ENCODE peak calls at places on chromosome 1, in eight cellular contexts. D is putamen; V is NCI-H2171 treated with DMSO at 0.1 percent for 48 hours; L is AG04450; I is GM12892; F is NCI-H460; M is activated CD4-positive, alpha-beta T cell treated with anti-CD3 and anti-CD28 coated beads for 24 hours; U is KG1. R is an unnamed sample.

GRCh38 chr1:223102797-223103533 is 40.1 kb downstream of the TLR5 start:
- DNase-seq in M (no peak), D (no peak), I (no peak), F (no peak), V (no peak), L (no peak), U (no peak), R (no peak)

GRCh38 chr1:10866314-10867091 is 70.1 kb upstream of the CASZ1 start:
- DNase-seq in I (no peak), L (no peak), F (no peak), D (peak), V (peak), M (no peak), U (no peak), R (peak)

GRCh38 chr1:226349081-226349480 is 40.1 kb upstream of the LIN9 start:
- DNase-seq in I (no peak), V (no peak), L (no peak), M (no peak), D (no peak), U (no peak), F (no peak), R (no peak)

GRCh38 chr1:54016343-54017282 is 1.4 kb downstream of the LDLRAD1 start:
- DNase-seq in F (peak), D (no peak), M (no peak), L (no peak), U (no peak), I (no peak), V (no peak), R (no peak)

GRCh38 chr1:24966724-24967346 is 36.8 kb upstream of the RUNX3 start:
- DNase-seq in I (peak), L (peak), U (no peak), M (peak), D (no peak), F (peak), V (no peak), R (no peak)

GRCh38 chr1:34407140-34407539 is 230.4 kb downstream of the C1orf94 start:
- DNase-seq in M (no peak), I (no peak), U (no peak), V (peak), D (no peak), L (no peak), F (no peak), R (no peak)

GRCh38 chr1:237671262-237671661 is 219.5 kb downstream of the ZP4 start:
- DNase-seq in V (no peak), M (no peak), D (peak), F (no peak), U (no peak), L (no peak), I (no peak), R (no peak)

GRCh38 chr1:109805486-109806180 is 41.9 kb upstream of the EPS8L3 start:
- DNase-seq in I (no peak), F (no peak), U (no peak), L (no peak), V (no peak), M (no peak), D (no peak), R (no peak)

GRCh38 chr1:29258974-29259801 is 22.9 kb downstream of the PTPRU start:
- DNase-seq in U (no peak), I (no peak), F (no peak), L (no peak), V (no peak), M (no peak), D (no peak), R (no peak)

GRCh38 chr1:86218859-86219258 is 62.3 kb upstream of the COL24A1 start:
- DNase-seq in L (no peak), U (peak), F (no peak), D (no peak), M (no peak), V (no peak), I (no peak), R (no peak)

GRCh38 chr1:48203287-48203900 is 19.1 kb upstream of the SLC5A9 start:
- DNase-seq in M (no peak), D (no peak), I (no peak), V (peak), L (no peak), F (peak), U (no peak), R (peak)

GRCh38 chr1:228285661-228286504 is 78.0 kb downstream of the OBSCN start:
- DNase-seq in I (no peak), F (no peak), U (no peak), V (no peak), D (no peak), M (no peak), L (no peak), R (no peak)

GRCh38 chr1:201400257-201401230 is 1.4 kb upstream of the LAD1 start:
- DNase-seq in U (no peak), M (no peak), I (no peak), V (no peak), L (no peak), D (no peak), F (no peak), R (no peak)

GRCh38 chr1:2204384-2205190 is 10.0 kb upstream of the FAAP20 start:
- DNase-seq in I (peak), M (no peak), U (no peak), V (no peak), L (no peak), F (peak), D (peak), R (peak)

GRCh38 chr1:35563166-35563565 is 5.6 kb downstream of the NCDN start:
- DNase-seq in U (no peak), M (no peak), F (no peak), D (no peak), V (no peak), L (no peak), I (no peak), R (no peak)

GRCh38 chr1:227726924-227727599 is 8.0 kb downstream of the JMJD4 start:
- DNase-seq in D (no peak), U (no peak), V (no peak), I (no peak), F (no peak), L (no peak), M (no peak), R (no peak)

GRCh38 chr1:5477716-5478115 is 514.5 kb downstream of the NPHP4 start:
- DNase-seq in D (peak), I (no peak), V (no peak), L (no peak), M (no peak), F (no peak), U (no peak), R (no peak)

GRCh38 chr1:32775640-32776337 is 41.4 kb downstream of the YARS1 start:
- DNase-seq in I (no peak), F (no peak), L (no peak), U (no peak), V (no peak), D (no peak), M (no peak), R (no peak)

GRCh38 chr1:185916866-185917265 is 182.7 kb downstream of the HMCN1 start:
- DNase-seq in I (no peak), V (no peak), D (no peak), M (no peak), U (no peak), F (no peak), L (no peak), R (no peak)

GRCh38 chr1:9293512-9294439 is 1.1 kb downstream of the SPSB1 start:
- DNase-seq in L (no peak), U (peak), D (no peak), V (peak), F (no peak), I (no peak), M (no peak), R (no peak)

GRCh38 chr1:30033276-30034104 is 689.9 kb downstream of the MATN1 start:
- DNase-seq in V (no peak), I (no peak), U (no peak), F (no peak), D (no peak), L (no peak), M (no peak), R (no peak)

GRCh38 chr1:240104662-240105061 is 13.0 kb downstream of the FMN2 start:
- DNase-seq in L (no peak), V (no peak), F (no peak), D (no peak), I (no peak), U (no peak), M (no peak), R (no peak)

GRCh38 chr1:23980725-23981063 is 567 bp upstream of the SRSF10 start:
- DNase-seq in U (peak), L (no peak), F (peak), D (no peak), I (peak), M (peak), V (no peak), R (no peak)

GRCh38 chr1:172219966-172220365 is 200.5 kb upstream of the C1orf105 start:
- DNase-seq in L (peak), V (no peak), D (no peak), U (no peak), I (no peak), F (no peak), M (no peak), R (no peak)

GRCh38 chr1:19338323-19338762 is 26.2 kb downstream of the SLC66A1 start:
- DNase-seq in M (no peak), L (no peak), V (peak), I (no peak), U (no peak), F (no peak), D (no peak), R (no peak)

GRCh38 chr1:21289700-21290545 is at the start of gene ECE1:
- DNase-seq in V (peak), I (peak), D (no peak), U (no peak), F (no peak), M (no peak), L (no peak), R (no peak)

GRCh38 chr1:20187103-20187812 is 940 bp upstream of the PLA2G2C start:
- DNase-seq in U (no peak), V (peak), L (no peak), F (no peak), D (peak), M (no peak), I (no peak), R (peak)

GRCh38 chr1:205375816-205376545 is 19.3 kb upstream of the KLHDC8A start:
- DNase-seq in U (no peak), D (no peak), I (no peak), L (no peak), V (peak), F (peak), M (no peak), R (peak)

GRCh38 chr1:183806086-183806485 is 1.2 kb downstream of the RGL1 start:
- DNase-seq in M (no peak), F (no peak), D (no peak), I (no peak), U (no peak), L (no peak), V (no peak), R (no peak)